ENCODE peak calls at places on chromosomes 4 and X, in five cellular contexts. X is H1, S is HCT116, L is K562, R is HepG2. I is an unnamed sample.

GRCh38 chr4:54525602-54526001 is 132.2 kb upstream of the KIT start:
- DNase-seq in R (no peak), L (no peak), S (no peak), X (no peak), I (no peak)

GRCh38 chr4:122612540-122612939 is 8.3 kb downstream of the IL21 start:
- DNase-seq in R (no peak), X (no peak), S (no peak), L (no peak), I (no peak)

GRCh38 chr4:37876156-37876555 is 14.7 kb upstream of the TBC1D1 start:
- DNase-seq in S (no peak), L (no peak), R (no peak), X (no peak), I (no peak)

GRCh38 chr4:131764730-131765129 is 1384.4 kb upstream of the PCDH10 start:
- DNase-seq in S (no peak), X (no peak), R (no peak), L (no peak), I (no peak)

GRCh38 chrX:19862634-19863236 is 24.7 kb downstream of the SH3KBP1 start:
- DNase-seq in S (no peak), X (peak), L (no peak), R (no peak), I (peak)

GRCh38 chrX:133910539-133910938 is 74.9 kb downstream of the GPC3 start:
- DNase-seq in X (no peak), S (no peak), R (no peak), L (no peak), I (no peak)

GRCh38 chrX:44314259-44314734 is 29.2 kb downstream of the EFHC2 start:
- DNase-seq in X (no peak), R (no peak), L (peak), S (no peak), I (no peak)

GRCh38 chr4:98556451-98556850 is 102.0 kb downstream of the TSPAN5 start:
- DNase-seq in R (no peak), S (no peak), X (no peak), L (no peak), I (no peak)

GRCh38 chrX:19728915-19729314 is 158.5 kb downstream of the SH3KBP1 start:
- DNase-seq in X (no peak), R (no peak), S (no peak), L (no peak), I (no peak)

GRCh38 chrX:118498755-118499154 is 3.1 kb downstream of the DOCK11 start:
- DNase-seq in R (no peak), S (no peak), X (no peak), L (no peak), I (no peak)

GRCh38 chrX:2538016-2538415 is 37.2 kb upstream of the DHRSX start:
- DNase-seq in S (no peak), X (no peak), L (no peak), R (no peak), I (no peak)

GRCh38 chr4:128571747-128572146 is 237.8 kb upstream of the JADE1 start:
- DNase-seq in X (no peak), L (no peak), R (no peak), S (peak), I (no peak)

GRCh38 chr4:8725071-8725841 is 132.7 kb downstream of the CPZ start:
- DNase-seq in L (no peak), R (no peak), S (no peak), X (no peak), I (no peak)

GRCh38 chrX:2610246-2611170 is 80.6 kb upstream of the CD99 start:
- DNase-seq in R (no peak), X (no peak), S (no peak), L (no peak), I (no peak)

GRCh38 chr4:41458689-41459088 is 79.3 kb upstream of the LIMCH1 start:
- DNase-seq in X (no peak), S (no peak), L (no peak), R (no peak), I (no peak)

GRCh38 chrX:22135994-22136684 is 104.0 kb downstream of the PHEX start:
- DNase-seq in S (peak), L (peak), R (peak), X (no peak), I (peak)

GRCh38 chrX:16114640-16115039 is 8.7 kb upstream of the GRPR start:
- DNase-seq in L (no peak), X (no peak), R (no peak), S (no peak), I (no peak)

GRCh38 chr4:41865306-41865980 is 69.8 kb upstream of the TMEM33 start:
- DNase-seq in X (no peak), R (no peak), L (no peak), S (no peak), I (no peak)

GRCh38 chr4:31365006-31365690 is 645.0 kb downstream of the PCDH7 start:
- DNase-seq in X (no peak), R (no peak), L (no peak), S (no peak), I (no peak)

GRCh38 chr4:140251566-140251965 is 97.6 kb upstream of the MAML3 start:
- DNase-seq in L (no peak), S (no peak), X (no peak), R (no peak), I (no peak)

GRCh38 chr4:37845201-37845600 is 18.7 kb downstream of the PGM2 start:
- DNase-seq in R (no peak), S (no peak), L (no peak), X (no peak), I (no peak)

GRCh38 chr4:139921551-139922184 is 232.3 kb downstream of the MAML3 start:
- DNase-seq in S (no peak), R (peak), L (no peak), X (no peak), I (no peak)

GRCh38 chr4:161350946-161351345 is 812.9 kb downstream of the FSTL5 start:
- DNase-seq in S (no peak), L (no peak), X (no peak), R (no peak), I (no peak)

GRCh38 chr4:183636488-183636887 is 22.5 kb downstream of the RWDD4 start:
- DNase-seq in L (no peak), R (no peak), X (no peak), S (no peak), I (no peak)

GRCh38 chr4:73544620-73545019 is 63.1 kb downstream of the AFM start:
- DNase-seq in L (no peak), S (no peak), X (no peak), R (peak), I (no peak)

GRCh38 chrX:154123241-154124219 is 20.5 kb upstream of the OPN1LW start:
- DNase-seq in X (no peak), S (no peak), L (peak), R (peak), I (no peak)
- TF ChIP-seq ZNF274 in X (no peak), S (no peak), L (no peak), R (no peak), I (no peak)

GRCh38 chr4:180058731-180059215 is 2184.4 kb upstream of the TENM3 start:
- DNase-seq in R (no peak), X (no peak), L (no peak), S (no peak), I (peak)
- TF ChIP-seq YY1 in R (no peak), X (peak), L (no peak), S (no peak), I (no peak)

GRCh38 chr4:186297013-186297645 is 31.1 kb downstream of the F11 start:
- DNase-seq in R (peak), S (peak), L (peak), X (no peak), I (peak)
- TF ChIP-seq ZNF274 in R (no peak), S (no peak), L (no peak), X (no peak), I (no peak)

GRCh38 chr4:46844325-46844917 is 64.6 kb downstream of the COX7B2 start:
- DNase-seq in S (peak), X (no peak), R (peak), L (peak), I (peak)
- TF ChIP-seq YY1 in S (no peak), X (no peak), R (no peak), L (no peak), I (no peak)

DNA sequence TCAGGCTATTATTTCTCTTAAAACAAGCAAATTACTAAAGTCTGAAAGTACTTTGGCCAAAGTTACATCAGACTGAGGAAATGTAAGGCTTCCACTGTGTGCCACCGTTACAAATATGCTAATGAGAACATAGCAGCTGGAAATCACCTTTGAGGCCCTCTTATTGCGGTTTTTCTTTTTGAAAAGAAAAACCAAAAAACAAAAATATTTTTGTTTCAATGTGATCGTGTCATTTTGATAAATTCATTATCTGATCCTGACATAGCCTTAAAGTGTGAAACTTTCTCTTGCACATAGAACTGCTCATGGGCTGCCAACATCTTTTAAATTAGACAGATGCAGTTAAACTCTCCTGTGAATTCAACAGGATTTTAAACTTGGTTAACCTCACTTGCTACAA is 2.8 kb upstream of the TIFA start:
- DNase-seq in X (no peak), S (no peak), R (no peak), L (no peak), I (no peak)
- TF ChIP-seq ZNF274 in X (no peak), S (no peak), R (no peak), L (no peak), I (no peak)

GRCh38 chr4:2741626-2742025 is 14.5 kb downstream of the TNIP2 start:
- DNase-seq in X (no peak), R (no peak), L (no peak), S (no peak), I (no peak)
- TF ChIP-seq YY1 in X (no peak), R (no peak), L (no peak), S (no peak), I (no peak)

I was measured in NT2/D1.